ENCODE peak calls at places on chromosomes 12 and 14, in five cellular contexts. L is A549, N is activated T-cell treated with anti-CD3 and anti-CD28 coated beads for 24 hours, Y is NCI-H1930, Z is testis. O is an unnamed sample.
A peak's percentile ranks its signal among the peaks of the same experiment; 100 is the strongest.

GRCh38 chr12:28189774-28190320 is 409 bp upstream of the CCDC91 start:
- DNase-seq in Y (no peak), N (no peak), Z (peak; percentile 15), L (no peak), O (no peak)

GRCh38 chr12:2697057-2697456 is 97.7 kb upstream of the FKBP4 start:
- DNase-seq in N (no peak), L (no peak), Z (no peak), Y (no peak), O (no peak)

GRCh38 chr14:76498536-76498935 is 122.6 kb downstream of the ESRRB start:
- DNase-seq in Z (no peak), L (no peak), Y (no peak), N (no peak), O (no peak)

GRCh38 chr12:88856201-88856600 is 275.9 kb upstream of the KITLG start:
- DNase-seq in N (no peak), L (no peak), Z (no peak), Y (no peak), O (no peak)

GRCh38 chr12:27554421-27555186 is 30.6 kb downstream of the PPFIBP1 start:
- DNase-seq in Z (peak; percentile 72), L (peak; percentile 43), N (no peak), Y (no peak), O (no peak)

GRCh38 chr12:12095016-12095415 is 24.3 kb downstream of the BCL2L14 start:
- DNase-seq in N (no peak), L (no peak), Z (no peak), Y (no peak), O (no peak)

GRCh38 chr12:100706029-100706428 is 88.5 kb upstream of the ANO4 start:
- DNase-seq in Z (no peak), Y (peak; percentile 28), N (no peak), L (peak; percentile 39), O (no peak)

GRCh38 chr12:127257366-127257935 is 1009.5 kb upstream of the TMEM132C start:
- DNase-seq in N (no peak), Y (no peak), L (no peak), Z (no peak), O (no peak)

GRCh38 chr14:77186911-77187648 is 5.5 kb downstream of the TMEM63C start:
- DNase-seq in L (peak; percentile 25), Z (peak; percentile 52), Y (no peak), N (no peak), O (peak; percentile 51)

O was measured in G401.